ENCODE peak calls at places on chromosome 1, in five cellular contexts. O is GM23248, H is GM23338, P is MM.1S, J is PC-3. W is an unnamed sample.

GRCh38 chr1:114010433-114011184 is 31.3 kb downstream of the OLFML3 start:
- DNase-seq in O (no peak), H (peak; percentile 31), P (no peak), J (no peak), W (no peak)

GRCh38 chr1:162229534-162229933 is 147.1 kb downstream of the SPATA46 start:
- DNase-seq in O (no peak), H (no peak), P (peak; percentile 42), J (no peak), W (no peak)

GRCh38 chr1:221076467-221076866 is 197.2 kb downstream of the HLX start:
- DNase-seq in O (peak; percentile 9), H (no peak), P (no peak), J (no peak), W (no peak)

GRCh38 chr1:90510143-90510542 is 207.0 kb downstream of the BARHL2 start:
- DNase-seq in O (no peak), H (no peak), P (no peak), J (no peak), W (no peak)

GRCh38 chr1:91278754-91279153 is 125.9 kb downstream of the HFM1 start:
- DNase-seq in O (peak; percentile 34), H (peak; percentile 67), P (peak; percentile 27), J (peak; percentile 25), W (peak; percentile 18)

GRCh38 chr1:17168480-17168878 is 36.4 kb upstream of the PADI1 start:
- DNase-seq in O (peak; percentile 84), H (no peak), P (no peak), J (peak; percentile 80), W (no peak)

GRCh38 chr1:33188572-33189275 is 6.9 kb upstream of the TRIM62 start:
- DNase-seq in O (peak; percentile 36), H (no peak), P (no peak), J (no peak), W (no peak)

GRCh38 chr1:116365857-116366256 is 7.2 kb upstream of the ATP1A1 start:
- DNase-seq in O (no peak), H (no peak), P (no peak), J (no peak), W (no peak)

GRCh38 chr1:216045400-216045799 is 377.8 kb downstream of the USH2A start:
- DNase-seq in O (peak; percentile 91), H (no peak), P (no peak), J (peak; percentile 45), W (no peak)

GRCh38 chr1:234907585-234908457 is 220.8 kb downstream of the TOMM20 start:
- DNase-seq in O (peak; percentile 82), H (no peak), P (no peak), J (no peak), W (peak; percentile 58)

GRCh38 chr1:212791261-212791675 is 309 bp downstream of the NSL1 start:
- DNase-seq in O (peak; percentile 98), H (no peak), P (no peak), J (peak; percentile 66), W (no peak)

GRCh38 chr1:11272544-11272841 is 505 bp upstream of the UBIAD1 start:
- DNase-seq in O (no peak), H (no peak), P (peak; percentile 43), J (no peak), W (no peak)

GRCh38 chr1:24151175-24151533 is 8.2 kb upstream of the IL22RA1 start:
- DNase-seq in O (no peak), H (peak; percentile 98), P (peak; percentile 89), J (peak; percentile 69), W (peak; percentile 86)

GRCh38 chr1:234866007-234866866 is 256.3 kb upstream of the IRF2BP2 start:
- DNase-seq in O (peak; percentile 92), H (no peak), P (no peak), J (peak; percentile 46), W (peak; percentile 83)

GRCh38 chr1:168019407-168019806 is 82.5 kb upstream of the MPC2 start:
- DNase-seq in O (no peak), H (peak; percentile 30), P (no peak), J (no peak), W (no peak)

GRCh38 chr1:43556772-43557171 is 26.1 kb downstream of the PTPRF start:
- DNase-seq in O (no peak), H (no peak), P (no peak), J (no peak), W (no peak)

GRCh38 chr1:46991083-46991923 is 32.2 kb upstream of the CYP4X1 start:
- DNase-seq in O (peak; percentile 17), H (peak; percentile 76), P (peak; percentile 18), J (peak; percentile 63), W (peak; percentile 38)

GRCh38 chr1:172451002-172451443 is 7.2 kb upstream of the PIGC start:
- DNase-seq in O (peak; percentile 54), H (no peak), P (no peak), J (peak; percentile 97), W (peak; percentile 70)

GRCh38 chr1:20390589-20391331 is 95.2 kb downstream of the CAMK2N1 start:
- DNase-seq in O (peak; percentile 34), H (no peak), P (no peak), J (peak; percentile 34), W (no peak)

GRCh38 chr1:209746469-209747269 is 9.2 kb upstream of the TRAF3IP3 start:
- DNase-seq in O (no peak), H (no peak), P (no peak), J (peak; percentile 57), W (no peak)

GRCh38 chr1:181094813-181095212 is 6.3 kb downstream of the IER5 start:
- DNase-seq in O (peak; percentile 94), H (peak; percentile 69), P (no peak), J (no peak), W (peak; percentile 68)

GRCh38 chr1:170836146-170836545 is 99.2 kb upstream of the MROH9 start:
- DNase-seq in O (peak; percentile 63), H (no peak), P (no peak), J (no peak), W (no peak)

GRCh38 chr1:6871300-6871972 is 86.2 kb downstream of the CAMTA1 start:
- DNase-seq in O (no peak), H (no peak), P (no peak), J (no peak), W (no peak)

GRCh38 chr1:115527746-115528145 is 114.0 kb upstream of the VANGL1 start:
- DNase-seq in O (no peak), H (no peak), P (no peak), J (no peak), W (no peak)

GRCh38 chr1:1406101-1406820 is 832 bp downstream of the MRPL20 start:
- DNase-seq in O (peak; percentile 30), H (no peak), P (no peak), J (no peak), W (no peak)

GRCh38 chr1:91730781-91731732 is 154.9 kb downstream of the TGFBR3 start:
- DNase-seq in O (peak; percentile 66), H (peak; percentile 5), P (no peak), J (peak; percentile 36), W (peak; percentile 68)

GRCh38 chr1:207803678-207804077 is 51.8 kb downstream of the CD46 start:
- DNase-seq in O (no peak), H (no peak), P (no peak), J (no peak), W (no peak)

GRCh38 chr1:207801819-207802218 is 50.0 kb downstream of the CD46 start:
- DNase-seq in O (no peak), H (no peak), P (no peak), J (no peak), W (no peak)

GRCh38 chr1:207797229-207797973 is 45.5 kb downstream of the CD46 start:
- DNase-seq in O (peak; percentile 90), H (peak; percentile 89), P (peak; percentile 83), J (peak; percentile 96), W (peak; percentile 88)

GRCh38 chr1:207798847-207799246 is 47.0 kb downstream of the CD46 start:
- DNase-seq in O (no peak), H (no peak), P (no peak), J (no peak), W (peak; percentile 8)

DNA sequence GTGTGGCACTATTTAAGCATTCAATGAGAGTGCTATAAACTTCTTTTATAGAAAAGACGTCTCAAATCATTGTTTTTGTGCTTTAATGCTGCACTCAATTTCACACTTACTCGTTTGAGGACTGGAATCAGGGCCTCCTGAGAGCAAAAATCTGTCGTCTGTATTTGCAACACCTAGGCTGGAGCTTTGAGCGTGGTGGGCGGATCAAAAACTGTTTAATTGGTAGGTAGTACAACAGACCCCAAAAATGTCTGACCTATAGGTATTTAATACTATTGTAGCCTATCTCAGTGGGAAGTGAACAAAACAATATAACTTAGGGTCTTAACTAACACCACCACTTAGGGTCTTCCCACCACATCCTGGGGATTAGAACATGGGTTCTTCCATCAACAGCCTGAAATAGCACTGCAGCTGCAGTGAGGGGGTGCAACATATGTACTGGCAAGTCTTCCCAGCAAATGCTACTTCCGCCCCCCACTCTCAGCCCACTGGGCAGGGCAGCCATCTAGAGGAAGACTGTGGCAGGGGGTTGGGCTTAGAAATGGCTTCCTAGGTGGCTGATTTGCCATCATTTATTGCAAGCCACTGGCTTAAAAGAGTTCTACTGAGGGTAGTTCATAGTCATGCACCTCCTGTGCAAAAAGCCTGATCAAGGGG is 48.3 kb downstream of the CD46 start:
- DNase-seq in O (no peak), H (peak; percentile 21), P (no peak), J (no peak), W (no peak)
- H4K20me1 ChIP-seq in O (no peaks in the 10 kb centered on the region), H (peaks cover 7% of the 10 kb centered on the region), P (no peaks in the 10 kb centered on the region), J (no peaks in the 10 kb centered on the region), W (no peaks in the 10 kb centered on the region)

GRCh38 chr1:173871500-173871899 is 3.3 kb downstream of the ZBTB37 start:
- DNase-seq in O (no peak), H (no peak), P (no peak), J (no peak), W (no peak)
- H3K4me3 ChIP-seq in O (no peak overlapping the region), H (peak overlapping the region; percentile 24), P (no peak overlapping the region), J (no peak overlapping the region), W (no peak overlapping the region)

DNA sequence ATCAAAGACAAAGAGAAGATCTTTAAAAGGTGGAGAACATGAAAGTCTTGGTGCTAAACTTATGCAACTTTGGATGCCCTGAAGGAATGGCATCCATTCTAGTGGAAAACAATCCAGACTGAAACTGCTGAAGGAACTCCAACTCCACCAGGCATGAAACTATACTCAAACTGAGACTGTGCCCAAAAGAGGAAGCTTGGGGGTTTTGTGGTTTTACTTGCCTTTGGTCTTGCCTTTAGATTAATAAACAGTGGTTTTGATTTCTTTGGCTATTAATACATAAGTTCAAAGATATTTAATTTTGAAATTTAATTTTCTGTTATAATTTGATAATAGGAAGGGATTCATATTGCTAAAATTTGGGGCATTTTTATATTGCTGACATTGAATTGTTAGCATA is 17.4 kb upstream of the SLC30A10 start:
- DNase-seq in O (no peak), H (no peak), P (peak; percentile 62), J (no peak), W (no peak)
- TF ChIP-seq EZH2phosphoT487 in O (no peak), H (no peak), P (no peak), J (no peak), W (no peak)

GRCh38 chr1:19370453-19371170 is 58.5 kb downstream of the SLC66A1 start:
- DNase-seq in O (peak; percentile 37), H (no peak), P (no peak), J (no peak), W (no peak)

GRCh38 chr1:19371226-19372135 is 59.4 kb downstream of the SLC66A1 start:
- DNase-seq in O (peak; percentile 73), H (no peak), P (no peak), J (no peak), W (no peak)

GRCh38 chr1:19372602-19373001 is 60.5 kb downstream of the SLC66A1 start:
- DNase-seq in O (peak; percentile 83), H (no peak), P (no peak), J (no peak), W (no peak)

GRCh38 chr1:19373206-19374126 is 61.3 kb downstream of the SLC66A1 start:
- DNase-seq in O (peak; percentile 68), H (no peak), P (no peak), J (no peak), W (no peak)

GRCh38 chr1:19372136-19372514 is 60.0 kb downstream of the SLC66A1 start:
- DNase-seq in O (peak; percentile 68), H (no peak), P (no peak), J (no peak), W (no peak)
- H4K20me1 ChIP-seq in O (no peaks in the 10 kb centered on the region), H (peaks cover 41% of the 10 kb centered on the region), P (peaks cover 2% of the 10 kb centered on the region), J (no peaks in the 10 kb centered on the region), W (peaks cover 13% of the 10 kb centered on the region)